ENCODE peak calls at places on chromosome 5, in four cellular contexts. Q, V, E and C are unnamed samples.

GRCh38 chr5:67038817-67039603 is 157.6 kb downstream of the CD180 start:
- DNase-seq in V (no peak), Q (no peak), E (no peak), C (no peak)

GRCh38 chr5:69234457-69235268 is at the start of gene CDK7:
- DNase-seq in V (peak), Q (peak), E (peak), C (peak)

GRCh38 chr5:143542798-143543144 is 139.3 kb upstream of the NR3C1 start:
- DNase-seq in Q (no peak), E (no peak), V (no peak), C (no peak)

GRCh38 chr5:157563373-157564148 is 12.0 kb downstream of the ADAM19 start:
- DNase-seq in V (peak), E (no peak), Q (no peak), C (no peak)

GRCh38 chr5:61277190-61277589 is 54.9 kb upstream of the ZSWIM6 start:
- DNase-seq in V (no peak), Q (no peak), E (peak), C (peak)

GRCh38 chr5:44868541-44868940 is 59.8 kb downstream of the MRPS30 start:
- DNase-seq in E (peak), Q (no peak), V (no peak), C (no peak)

GRCh38 chr5:120457839-120458507 is 6.1 kb upstream of the PRR16 start:
- DNase-seq in V (no peak), Q (peak), E (peak), C (peak)

GRCh38 chr5:176529824-176530195 is 7.4 kb downstream of the RNF44 start:
- DNase-seq in Q (no peak), E (no peak), V (no peak), C (no peak)

GRCh38 chr5:122507581-122507980 is 195.5 kb downstream of the SNCAIP start:
- DNase-seq in Q (no peak), V (no peak), E (no peak), C (no peak)

GRCh38 chr5:118195215-118195614 is 793.1 kb downstream of the DTWD2 start:
- DNase-seq in V (no peak), E (no peak), Q (no peak), C (no peak)

GRCh38 chr5:108561416-108562204 is 179.7 kb upstream of the FBXL17 start:
- DNase-seq in E (no peak), V (no peak), Q (no peak), C (no peak)

GRCh38 chr5:96823060-96823459 is 15.3 kb upstream of the ERAP1 start:
- DNase-seq in V (no peak), E (no peak), Q (no peak), C (no peak)

GRCh38 chr5:36378551-36378950 is 76.8 kb upstream of the RANBP3L start:
- DNase-seq in Q (no peak), V (no peak), E (peak), C (no peak)

GRCh38 chr5:68348447-68349222 is 133.1 kb downstream of the PIK3R1 start:
- DNase-seq in Q (no peak), V (no peak), E (no peak), C (no peak)

GRCh38 chr5:58274199-58274598 is 185.7 kb downstream of the PLK2 start:
- DNase-seq in E (no peak), Q (no peak), V (no peak), C (no peak)

GRCh38 chr5:77957931-77958476 is 181.9 kb upstream of the TBCA start:
- DNase-seq in E (no peak), Q (no peak), V (no peak), C (no peak)

GRCh38 chr5:144427871-144428270 is 257.2 kb downstream of the KCTD16 start:
- DNase-seq in E (no peak), Q (no peak), V (no peak), C (no peak)

GRCh38 chr5:126801174-126801991 is 24.4 kb downstream of the LMNB1 start:
- DNase-seq in E (no peak), Q (no peak), V (no peak), C (no peak)

GRCh38 chr5:56734066-56734766 is 81.1 kb upstream of the MAP3K1 start:
- DNase-seq in V (no peak), E (no peak), Q (no peak), C (no peak)

GRCh38 chr5:156378159-156378558 is 51.2 kb downstream of the SGCD start:
- DNase-seq in V (no peak), Q (no peak), E (no peak), C (no peak)

GRCh38 chr5:115324021-115324420 is 27.6 kb upstream of the CCDC112 start:
- DNase-seq in Q (no peak), V (no peak), E (no peak), C (no peak)

GRCh38 chr5:73968729-73969128 is 342.7 kb downstream of the ARHGEF28 start:
- DNase-seq in Q (no peak), E (no peak), V (no peak), C (no peak)

GRCh38 chr5:169798438-169798837 is 161.4 kb downstream of the DOCK2 start:
- DNase-seq in V (no peak), E (no peak), Q (no peak), C (no peak)

GRCh38 chr5:156522651-156523529 is 195.9 kb downstream of the SGCD start:
- DNase-seq in Q (no peak), E (no peak), V (no peak), C (no peak)

GRCh38 chr5:132085686-132086085 is 12.1 kb downstream of the CSF2 start:
- DNase-seq in Q (no peak), E (no peak), V (no peak), C (no peak)